ENCODE peak calls at places on chromosomes 4 and X, in seven cellular contexts. One of them, this sample, is unnamed.

GRCh38 chr4:20554134-20554533 is 146.1 kb upstream of the PACRGL start:
- DNase-seq in K562: no peak
- DNase-seq in GM12878: no peak
- DNase-seq in HepG2: no peak
- DNase-seq in A549: no peak
- DNase-seq in HCT116: no peak
- DNase-seq in H1: no peak
- DNase-seq in this sample: no peak

GRCh38 chrX:45295587-45295986 is 94.9 kb upstream of the DIPK2B start:
- DNase-seq in HCT116: peak
- DNase-seq in K562: no peak
- DNase-seq in A549: no peak
- DNase-seq in H1: no peak
- DNase-seq in HepG2: peak
- DNase-seq in GM12878: no peak
- DNase-seq in this sample: peak

GRCh38 chr4:4852591-4853362 is 6.7 kb upstream of the MSX1 start:
- DNase-seq in HepG2: no peak
- DNase-seq in K562: peak
- DNase-seq in HCT116: no peak
- DNase-seq in H1: peak
- DNase-seq in GM12878: no peak
- DNase-seq in A549: no peak
- DNase-seq in this sample: peak

GRCh38 chrX:120664081-120664480 is 34.2 kb upstream of the C1GALT1C1 start:
- DNase-seq in H1: no peak
- DNase-seq in GM12878: no peak
- DNase-seq in A549: no peak
- DNase-seq in K562: no peak
- DNase-seq in HCT116: peak
- DNase-seq in HepG2: peak
- DNase-seq in this sample: peak

GRCh38 chr4:22739933-22740332 is 47.2 kb downstream of the GBA3 start:
- DNase-seq in A549: no peak
- DNase-seq in H1: no peak
- DNase-seq in K562: no peak
- DNase-seq in HepG2: no peak
- DNase-seq in GM12878: no peak
- DNase-seq in HCT116: no peak
- DNase-seq in this sample: no peak

GRCh38 chr4:5554376-5554775 is 154.0 kb downstream of the EVC2 start:
- DNase-seq in HepG2: no peak
- DNase-seq in HCT116: no peak
- DNase-seq in H1: peak
- DNase-seq in K562: no peak
- DNase-seq in GM12878: no peak
- DNase-seq in A549: no peak
- DNase-seq in this sample: no peak

GRCh38 chr4:139028191-139028661 is 12.6 kb downstream of the NOCT start:
- DNase-seq in A549: no peak
- DNase-seq in K562: no peak
- DNase-seq in HCT116: no peak
- DNase-seq in GM12878: no peak
- DNase-seq in H1: no peak
- DNase-seq in HepG2: no peak
- DNase-seq in this sample: no peak

GRCh38 chr4:98341309-98341708 is 80.1 kb downstream of the RAP1GDS1 start:
- DNase-seq in HepG2: no peak
- DNase-seq in HCT116: no peak
- DNase-seq in K562: no peak
- DNase-seq in GM12878: no peak
- DNase-seq in A549: no peak
- DNase-seq in H1: no peak
- DNase-seq in this sample: peak

GRCh38 chr4:28247805-28248204 is 1387.2 kb downstream of the STIM2 start:
- DNase-seq in H1: no peak
- DNase-seq in HepG2: no peak
- DNase-seq in K562: no peak
- DNase-seq in A549: no peak
- DNase-seq in GM12878: no peak
- DNase-seq in HCT116: no peak
- DNase-seq in this sample: no peak

GRCh38 chr4:164368894-164369293 is 385.0 kb upstream of the SMIM31 start:
- DNase-seq in A549: no peak
- DNase-seq in HCT116: no peak
- DNase-seq in H1: no peak
- DNase-seq in HepG2: no peak
- DNase-seq in GM12878: no peak
- DNase-seq in K562: no peak
- DNase-seq in this sample: no peak

GRCh38 chr4:89140168-89140759 is 28.9 kb downstream of the TIGD2 start:
- DNase-seq in A549: no peak
- DNase-seq in HCT116: no peak
- DNase-seq in HepG2: peak
- DNase-seq in H1: no peak
- DNase-seq in GM12878: no peak
- DNase-seq in K562: no peak
- DNase-seq in this sample: no peak

GRCh38 chrX:155048997-155049619 is 21.8 kb downstream of the CMC4 start:
- DNase-seq in GM12878: no peak
- DNase-seq in HepG2: peak
- DNase-seq in K562: peak
- DNase-seq in HCT116: no peak
- DNase-seq in A549: peak
- DNase-seq in H1: peak
- DNase-seq in this sample: peak

GRCh38 chr4:104421576-104421975 is 73.1 kb downstream of the CXXC4 start:
- DNase-seq in HepG2: no peak
- DNase-seq in K562: no peak
- DNase-seq in GM12878: no peak
- DNase-seq in A549: no peak
- DNase-seq in H1: no peak
- DNase-seq in HCT116: no peak
- DNase-seq in this sample: no peak

GRCh38 chrX:15215366-15215765 is 54.5 kb downstream of the ASB9 start:
- DNase-seq in HepG2: no peak
- DNase-seq in K562: no peak
- DNase-seq in HCT116: no peak
- DNase-seq in H1: no peak
- DNase-seq in GM12878: no peak
- DNase-seq in A549: no peak
- DNase-seq in this sample: no peak

GRCh38 chr4:78726575-78726974 is 49.6 kb upstream of the BMP2K start:
- DNase-seq in A549: no peak
- DNase-seq in H1: no peak
- DNase-seq in K562: no peak
- DNase-seq in HCT116: no peak
- DNase-seq in HepG2: no peak
- DNase-seq in GM12878: no peak
- DNase-seq in this sample: no peak

GRCh38 chr4:126969360-126969759 is 663.4 kb upstream of the INTU start:
- DNase-seq in H1: no peak
- DNase-seq in A549: no peak
- DNase-seq in K562: no peak
- DNase-seq in HepG2: no peak
- DNase-seq in HCT116: no peak
- DNase-seq in GM12878: no peak
- DNase-seq in this sample: no peak

GRCh38 chr4:2194556-2194955 is 47.4 kb downstream of the HAUS3 start:
- DNase-seq in H1: no peak
- DNase-seq in HCT116: no peak
- DNase-seq in HepG2: no peak
- DNase-seq in A549: no peak
- DNase-seq in K562: no peak
- DNase-seq in GM12878: no peak
- DNase-seq in this sample: peak
- TF ChIP-seq CEBPB in H1: no peak
- TF ChIP-seq CEBPB in HCT116: no peak
- TF ChIP-seq CEBPB in HepG2: no peak
- TF ChIP-seq CEBPB in A549: no peak
- TF ChIP-seq CEBPB in K562: no peak
- TF ChIP-seq CEBPB in GM12878: no peak
- TF ChIP-seq CEBPB in this sample: no peak

GRCh38 chr4:177250056-177250696 is 59.5 kb upstream of the NEIL3 start:
- DNase-seq in K562: peak
- DNase-seq in HepG2: peak
- DNase-seq in A549: peak
- DNase-seq in GM12878: no peak
- DNase-seq in HCT116: peak
- DNase-seq in H1: peak
- DNase-seq in this sample: peak
- TF ChIP-seq CEBPB in K562: no peak
- TF ChIP-seq CEBPB in HepG2: no peak
- TF ChIP-seq CEBPB in A549: no peak
- TF ChIP-seq CEBPB in GM12878: no peak
- TF ChIP-seq CEBPB in HCT116: no peak
- TF ChIP-seq CEBPB in H1: no peak
- TF ChIP-seq CEBPB in this sample: no peak

GRCh38 chr4:26206339-26206738 is 114.5 kb upstream of the RBPJ start:
- DNase-seq in H1: no peak
- DNase-seq in HCT116: no peak
- DNase-seq in K562: no peak
- DNase-seq in HepG2: no peak
- DNase-seq in GM12878: no peak
- DNase-seq in A549: no peak
- DNase-seq in this sample: peak
- TF ChIP-seq CEBPB in H1: no peak
- TF ChIP-seq CEBPB in HCT116: no peak
- TF ChIP-seq CEBPB in K562: no peak
- TF ChIP-seq CEBPB in HepG2: no peak
- TF ChIP-seq CEBPB in GM12878: no peak
- TF ChIP-seq CEBPB in A549: no peak
- TF ChIP-seq CEBPB in this sample: no peak

GRCh38 chrX:17464196-17464595 is 89.2 kb downstream of the NHS start:
- DNase-seq in H1: no peak
- DNase-seq in HCT116: no peak
- DNase-seq in GM12878: no peak
- DNase-seq in A549: no peak
- DNase-seq in HepG2: no peak
- DNase-seq in K562: no peak
- DNase-seq in this sample: peak

GRCh38 chrX:17453791-17454190 is 78.8 kb downstream of the NHS start:
- DNase-seq in A549: no peak
- DNase-seq in GM12878: no peak
- DNase-seq in HepG2: no peak
- DNase-seq in H1: no peak
- DNase-seq in K562: no peak
- DNase-seq in HCT116: no peak
- DNase-seq in this sample: no peak

GRCh38 chrX:17456526-17456925 is 81.5 kb downstream of the NHS start:
- DNase-seq in A549: no peak
- DNase-seq in HCT116: no peak
- DNase-seq in HepG2: no peak
- DNase-seq in H1: no peak
- DNase-seq in K562: no peak
- DNase-seq in GM12878: no peak
- DNase-seq in this sample: no peak

GRCh38 chrX:17459596-17459995 is 84.6 kb downstream of the NHS start:
- DNase-seq in HCT116: no peak
- DNase-seq in H1: no peak
- DNase-seq in HepG2: no peak
- DNase-seq in A549: no peak
- DNase-seq in GM12878: no peak
- DNase-seq in K562: no peak
- DNase-seq in this sample: peak

GRCh38 chrX:17459008-17459407 is 84.0 kb downstream of the NHS start:
- DNase-seq in K562: no peak
- DNase-seq in A549: no peak
- DNase-seq in HCT116: no peak
- DNase-seq in H1: no peak
- DNase-seq in HepG2: no peak
- DNase-seq in GM12878: no peak
- DNase-seq in this sample: peak
- TF ChIP-seq CEBPB in K562: no peak
- TF ChIP-seq CEBPB in A549: no peak
- TF ChIP-seq CEBPB in HCT116: no peak
- TF ChIP-seq CEBPB in H1: no peak
- TF ChIP-seq CEBPB in HepG2: no peak
- TF ChIP-seq CEBPB in GM12878: no peak
- TF ChIP-seq CEBPB in this sample: peak

GRCh38 chrX:78708171-78708570 is 39.3 kb upstream of the LPAR4 start:
- DNase-seq in A549: peak
- DNase-seq in HepG2: peak
- DNase-seq in GM12878: no peak
- DNase-seq in K562: no peak
- DNase-seq in HCT116: no peak
- DNase-seq in H1: peak
- DNase-seq in this sample: peak
- TF ChIP-seq CEBPB in A549: no peak
- TF ChIP-seq CEBPB in HepG2: no peak
- TF ChIP-seq CEBPB in GM12878: no peak
- TF ChIP-seq CEBPB in K562: no peak
- TF ChIP-seq CEBPB in HCT116: no peak
- TF ChIP-seq CEBPB in H1: no peak
- TF ChIP-seq CEBPB in this sample: no peak

This sample was measured in IMR-90.